ENCODE peak calls at places on chromosomes 3 and 15, in six cellular contexts. S is CD4-positive, alpha-beta T cell; F is dorsolateral prefrontal cortex; I is lower lobe of right lung; M is tibial nerve; Y is GM12878. J is an unnamed sample.

GRCh38 chr3:78494831-78495230 is 1273.0 kb downstream of the ROBO1 start:
- DNase-seq in F (no peak), I (no peak), S (no peak), M (no peak), Y (no peak), J (no peak)

GRCh38 chr3:12662593-12663310 is 1.2 kb downstream of the RAF1 start:
- DNase-seq in I (peak), F (no peak), M (no peak), Y (no peak), S (peak), J (no peak)

GRCh38 chr3:126414961-126415660 is 20.4 kb downstream of the CFAP100 start:
- DNase-seq in S (no peak), M (no peak), F (no peak), I (no peak), Y (no peak), J (no peak)

GRCh38 chr15:101052681-101053121 is 133.5 kb downstream of the LRRK1 start:
- DNase-seq in Y (no peak), F (peak), S (no peak), I (no peak), M (no peak), J (no peak)

GRCh38 chr15:87144775-87145174 is 1065.1 kb downstream of the AGBL1 start:
- DNase-seq in Y (no peak), S (no peak), M (no peak), I (no peak), F (no peak), J (no peak)

GRCh38 chr15:72968531-72968922 is 83.7 kb upstream of the NEO1 start:
- DNase-seq in I (no peak), M (no peak), S (no peak), F (no peak), Y (no peak), J (no peak)

GRCh38 chr15:68277131-68277604 is 377 bp upstream of the FEM1B start:
- DNase-seq in F (no peak), S (no peak), M (no peak), I (peak), Y (no peak), J (no peak)

GRCh38 chr3:31882895-31883294 is 98.2 kb downstream of the OSBPL10 start:
- DNase-seq in M (no peak), I (no peak), S (no peak), Y (no peak), F (no peak), J (no peak)

GRCh38 chr15:68375716-68376220 is 56.2 kb downstream of the ITGA11 start:
- DNase-seq in I (no peak), S (no peak), Y (no peak), M (no peak), F (no peak), J (no peak)

GRCh38 chr3:30299674-30300423 is 306.6 kb upstream of the TGFBR2 start:
- DNase-seq in S (no peak), M (no peak), I (no peak), F (no peak), Y (no peak), J (no peak)

GRCh38 chr3:22249658-22250057 is 498.6 kb upstream of the ZNF385D start:
- DNase-seq in Y (no peak), S (no peak), M (no peak), F (no peak), I (no peak), J (no peak)

GRCh38 chr3:146502887-146503458 is 33.6 kb upstream of the PLSCR2 start:
- DNase-seq in F (no peak), Y (no peak), S (no peak), I (no peak), M (no peak), J (no peak)

GRCh38 chr15:66402885-66403284 is 16.2 kb downstream of the MAP2K1 start:
- DNase-seq in F (no peak), M (no peak), Y (no peak), S (no peak), I (no peak), J (no peak)

GRCh38 chr15:51931638-51932037 is 39.9 kb downstream of the LEO1 start:
- DNase-seq in Y (no peak), M (no peak), I (no peak), F (no peak), S (no peak), J (no peak)

GRCh38 chr3:36480916-36481648 is 100.8 kb downstream of the STAC start:
- DNase-seq in Y (no peak), I (no peak), F (no peak), M (no peak), S (no peak), J (no peak)

GRCh38 chr15:85010472-85011209 is 29.0 kb downstream of the PDE8A start:
- DNase-seq in Y (no peak), F (no peak), S (no peak), M (no peak), I (no peak), J (no peak)

GRCh38 chr3:140187648-140188221 is 252.8 kb downstream of the CLSTN2 start:
- DNase-seq in M (no peak), Y (no peak), F (no peak), S (no peak), I (no peak), J (no peak)

GRCh38 chr3:156681003-156681402 is 6.6 kb downstream of the TIPARP start:
- DNase-seq in S (no peak), Y (no peak), F (no peak), M (no peak), I (no peak), J (no peak)

GRCh38 chr3:11739712-11740111 is 96.0 kb upstream of the VGLL4 start:
- DNase-seq in Y (no peak), F (peak), M (no peak), I (no peak), S (no peak), J (no peak)

GRCh38 chr3:147369231-147369630 is 37.1 kb downstream of the ZIC4 start:
- DNase-seq in S (no peak), I (no peak), F (no peak), Y (no peak), M (no peak), J (no peak)

GRCh38 chr3:185709241-185709955 is 115.4 kb downstream of the IGF2BP2 start:
- DNase-seq in M (no peak), F (no peak), Y (no peak), S (no peak), I (no peak), J (no peak)

GRCh38 chr3:118846176-118846575 is 188.5 kb downstream of the IGSF11 start:
- DNase-seq in F (no peak), Y (no peak), I (no peak), S (no peak), M (no peak), J (no peak)

GRCh38 chr3:120102674-120103073 is 8.4 kb upstream of the GSK3B start:
- DNase-seq in M (no peak), S (no peak), I (no peak), F (no peak), Y (no peak), J (no peak)

GRCh38 chr15:78991476-78991875 is 46.6 kb upstream of the CTSH start:
- DNase-seq in M (no peak), Y (no peak), F (no peak), S (no peak), I (peak), J (no peak)

GRCh38 chr3:16768956-16769355 is 115.8 kb upstream of the PLCL2 start:
- DNase-seq in I (no peak), F (no peak), S (no peak), M (no peak), Y (no peak), J (no peak)

GRCh38 chr15:83698294-83698693 is 44.4 kb downstream of the ADAMTSL3 start:
- DNase-seq in M (no peak), S (no peak), F (no peak), Y (no peak), I (no peak), J (no peak)

GRCh38 chr3:24060055-24060454 is 115.0 kb downstream of the NR1D2 start:
- DNase-seq in I (peak), M (no peak), S (no peak), F (no peak), Y (no peak), J (no peak)

GRCh38 chr15:48397841-48398240 is 66.6 kb downstream of the DUT start:
- DNase-seq in F (no peak), I (peak), M (no peak), S (no peak), Y (no peak), J (no peak)

GRCh38 chr15:64845183-64845611 is 3.5 kb downstream of the PLEKHO2 start:
- DNase-seq in I (no peak), F (no peak), S (no peak), M (no peak), Y (no peak), J (no peak)

GRCh38 chr3:52313774-52314188 is 2.3 kb upstream of the DNAH1 start:
- DNase-seq in F (no peak), I (peak), S (no peak), M (no peak), Y (peak), J (no peak)

GRCh38 chr3:54322354-54322753 is 200.0 kb downstream of the CACNA2D3 start:
- DNase-seq in I (no peak), F (no peak), S (no peak), M (no peak), Y (no peak), J (no peak)

GRCh38 chr3:32700244-32700643 is 15.3 kb downstream of the CNOT10 start:
- DNase-seq in M (no peak), F (no peak), Y (no peak), I (no peak), S (no peak), J (no peak)

GRCh38 chr15:65418596-65418995 is 4.2 kb downstream of the IGDCC4 start:
- DNase-seq in I (no peak), Y (no peak), S (no peak), F (no peak), M (no peak), J (no peak)

GRCh38 chr3:143314291-143315093 is 194.9 kb downstream of the CHST2 start:
- DNase-seq in S (no peak), Y (no peak), I (no peak), M (no peak), F (no peak), J (no peak)

GRCh38 chr3:139629033-139629432 is 48.7 kb downstream of the NMNAT3 start:
- DNase-seq in S (no peak), I (no peak), M (no peak), Y (no peak), F (no peak), J (no peak)

GRCh38 chr3:69249001-69249400 is 126.6 kb upstream of the LMOD3 start:
- DNase-seq in M (no peak), Y (no peak), F (no peak), I (no peak), S (no peak), J (no peak)

GRCh38 chr15:79494392-79494909 is 62.3 kb downstream of the MINAR1 start:
- DNase-seq in I (no peak), Y (no peak), S (no peak), F (no peak), M (no peak), J (no peak)

GRCh38 chr3:161914703-161915102 is 418.1 kb downstream of the OTOL1 start:
- DNase-seq in S (no peak), Y (no peak), F (peak), I (no peak), M (peak), J (no peak)

GRCh38 chr15:72554471-72555425 is 80.6 kb downstream of the ARIH1 start:
- DNase-seq in Y (no peak), S (peak), M (no peak), F (no peak), I (no peak), J (no peak)

DNA sequence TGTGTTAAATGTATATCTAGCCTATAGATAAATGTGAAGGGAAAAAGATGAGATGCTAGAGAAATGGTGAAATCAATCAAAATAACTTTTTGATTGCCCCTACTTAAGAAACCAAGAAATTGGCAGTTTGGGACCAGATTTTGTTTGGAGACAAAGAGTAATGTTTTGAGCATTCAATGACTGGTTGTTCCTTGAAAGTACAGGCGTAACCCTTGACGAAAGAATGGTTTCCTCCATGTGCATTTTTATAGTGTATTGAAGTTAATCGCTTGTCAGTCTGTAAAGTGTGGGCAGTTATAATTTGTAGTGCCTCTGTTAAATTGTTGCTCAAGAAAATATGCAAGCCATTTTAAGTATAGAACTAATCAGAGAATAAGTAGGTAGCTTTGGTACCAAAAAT is 1.2 kb downstream of the KIF23 start:
- DNase-seq in S (no peak), M (no peak), Y (no peak), I (no peak), F (no peak), J (no peak)
- H3K27ac ChIP-seq in S (no peak), M (no peak), Y (peak), I (no peak), F (no peak), J (no peak)

GRCh38 chr3:124768812-124769211 is 38.6 kb downstream of the UMPS start:
- DNase-seq in I (no peak), F (no peak), Y (no peak), M (no peak), S (no peak), J (no peak)

GRCh38 chr3:124767691-124768090 is 37.4 kb downstream of the UMPS start:
- DNase-seq in S (no peak), M (no peak), I (no peak), Y (no peak), F (no peak), J (no peak)

GRCh38 chr3:124770341-124771082 is 40.3 kb downstream of the UMPS start:
- DNase-seq in M (no peak), F (no peak), Y (no peak), I (no peak), S (no peak), J (no peak)

GRCh38 chr3:124771083-124771445 is 40.8 kb downstream of the UMPS start:
- DNase-seq in M (no peak), S (no peak), Y (peak), I (no peak), F (no peak), J (no peak)

DNA sequence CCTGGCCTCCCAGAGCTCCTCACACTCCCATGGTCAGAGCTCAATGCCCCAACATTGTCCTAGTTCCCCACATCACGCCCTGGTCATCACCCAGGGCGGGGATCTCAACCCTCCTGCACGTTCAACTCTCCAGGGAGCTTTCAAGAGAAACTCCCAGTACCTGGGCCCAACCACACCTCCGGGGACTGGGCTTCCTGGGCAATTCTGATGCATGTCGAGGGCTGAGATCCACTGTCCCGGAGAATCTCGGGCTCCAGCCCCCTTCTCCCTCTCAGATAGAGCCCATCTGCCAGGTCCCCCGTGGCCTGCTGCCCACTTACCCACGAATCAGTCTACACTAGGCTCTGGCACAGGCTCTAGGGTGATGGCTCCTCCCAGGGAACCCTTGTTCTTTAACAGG is 39.2 kb downstream of the UMPS start:
- DNase-seq in Y (no peak), F (no peak), M (no peak), S (no peak), I (no peak), J (no peak)
- H3K27ac ChIP-seq in Y (no peak), F (no peak), M (no peak), S (no peak), I (no peak), J (no peak)

GRCh38 chr3:45992820-45993219 is 2.8 kb downstream of the FYCO1 start:
- DNase-seq in S (no peak), I (no peak), M (no peak), F (no peak), Y (no peak), J (no peak)
- H3K27ac ChIP-seq in S (no peak), I (peak), M (peak), F (no peak), Y (peak), J (no peak)

GRCh38 chr3:100900671-100901070 is 92.5 kb downstream of the ABI3BP start:
- DNase-seq in F (no peak), Y (no peak), I (no peak), M (no peak), S (no peak), J (no peak)

GRCh38 chr3:100896994-100897393 is 96.2 kb downstream of the ABI3BP start:
- DNase-seq in I (no peak), S (no peak), M (no peak), Y (no peak), F (no peak), J (no peak)

GRCh38 chr3:100899440-100900091 is 93.7 kb downstream of the ABI3BP start:
- DNase-seq in Y (peak), F (no peak), S (no peak), M (no peak), I (no peak), J (no peak)

GRCh38 chr3:100902572-100902971 is 90.6 kb downstream of the ABI3BP start:
- DNase-seq in M (no peak), I (no peak), F (no peak), S (no peak), Y (no peak), J (no peak)
- H3K27ac ChIP-seq in M (no peak), I (no peak), F (no peak), S (no peak), Y (no peak), J (no peak)